ENCODE peak calls at places on chromosomes 6 and 20, in eight cellular contexts. S, L, G, P, D, B, I and U are unnamed samples.

GRCh38 chr6:6600865-6601264 is 12.3 kb downstream of the LY86 start:
- DNase-seq in S (no peak), L (no peak), G (no peak), P (no peak), D (no peak), B (no peak), I (no peak), U (no peak)

GRCh38 chr20:48945840-48946514 is 24.5 kb downstream of the ARFGEF2 start:
- DNase-seq in S (no peak), L (no peak), G (no peak), P (no peak), D (peak; percentile 84), B (no peak), I (no peak), U (no peak)

GRCh38 chr20:23320317-23320716 is 30.3 kb upstream of the NXT1 start:
- DNase-seq in S (peak; percentile 6), L (no peak), G (no peak), P (peak; percentile 20), D (peak; percentile 49), B (peak; percentile 46), I (no peak), U (peak; percentile 9)

GRCh38 chr6:157215702-157216101 is 107.6 kb downstream of the TMEM242 start:
- DNase-seq in S (no peak), L (no peak), G (no peak), P (no peak), D (no peak), B (no peak), I (no peak), U (no peak)

GRCh38 chr6:13709698-13710551 is 1.7 kb downstream of the RANBP9 start:
- DNase-seq in S (peak; percentile 22), L (no peak), G (peak; percentile 29), P (peak; percentile 56), D (peak; percentile 64), B (no peak), I (peak; percentile 54), U (peak; percentile 46)

GRCh38 chr6:17705428-17705777 is 1.3 kb downstream of the NUP153 start:
- DNase-seq in S (peak; percentile 40), L (peak; percentile 13), G (no peak), P (peak; percentile 77), D (peak; percentile 71), B (no peak), I (no peak), U (peak; percentile 69)

GRCh38 chr20:37243076-37243936 is 18.3 kb downstream of the GHRH start:
- DNase-seq in S (no peak), L (no peak), G (no peak), P (no peak), D (no peak), B (no peak), I (no peak), U (no peak)

GRCh38 chr6:147285087-147285855 is 81.1 kb downstream of the STXBP5 start:
- DNase-seq in S (peak; percentile 51), L (no peak), G (no peak), P (peak; percentile 76), D (peak; percentile 58), B (peak; percentile 2), I (peak; percentile 40), U (peak; percentile 41)

GRCh38 chr20:12927489-12927888 is 81.3 kb upstream of the SPTLC3 start:
- DNase-seq in S (no peak), L (no peak), G (no peak), P (peak; percentile 22), D (peak; percentile 32), B (no peak), I (no peak), U (no peak)

GRCh38 chr6:6749791-6750434 is 161.4 kb downstream of the LY86 start:
- DNase-seq in S (peak; percentile 88), L (no peak), G (peak; percentile 47), P (peak; percentile 67), D (peak; percentile 98), B (peak; percentile 70), I (no peak), U (no peak)

GRCh38 chr6:57262901-57263694 is 41.0 kb upstream of the RAB23 start:
- DNase-seq in S (no peak), L (no peak), G (no peak), P (peak; percentile 97), D (peak; percentile 85), B (no peak), I (no peak), U (no peak)